ENCODE peak calls at places on chromosomes 13 and 19, in eight cellular contexts. V, B, G, A, U, R, T and S are unnamed samples.

GRCh38 chr19:27794444-27795042 is 1418.4 kb downstream of the UQCRFS1 start:
- DNase-seq in V (peak), B (no peak), G (peak), A (no peak), U (no peak), R (no peak), T (no peak), S (peak)

GRCh38 chr19:13022859-13023636 is 27.8 kb downstream of the NFIX start:
- DNase-seq in V (peak), B (peak), G (peak), A (no peak), U (peak), R (peak), T (peak), S (peak)

GRCh38 chr19:16048583-16048982 is 27.7 kb upstream of the TPM4 start:
- DNase-seq in V (no peak), B (no peak), G (no peak), A (no peak), U (no peak), R (no peak), T (no peak), S (no peak)

GRCh38 chr19:37975596-37976515 is 68.8 kb downstream of the SIPA1L3 start:
- DNase-seq in V (no peak), B (no peak), G (no peak), A (no peak), U (no peak), R (no peak), T (no peak), S (no peak)

GRCh38 chr13:25371158-25371557 is 616 bp upstream of the ATP8A2 start:
- DNase-seq in V (no peak), B (no peak), G (no peak), A (no peak), U (no peak), R (no peak), T (no peak), S (no peak)

GRCh38 chr19:36401475-36401874 is 17.0 kb downstream of the ZFP82 start:
- DNase-seq in V (no peak), B (no peak), G (no peak), A (no peak), U (no peak), R (no peak), T (no peak), S (no peak)

GRCh38 chr13:31749929-31750328 is 10.6 kb downstream of the RXFP2 start:
- DNase-seq in V (peak), B (peak), G (no peak), A (no peak), U (no peak), R (no peak), T (no peak), S (peak)

GRCh38 chr19:42206871-42207755 is 10.4 kb downstream of the DEDD2 start:
- DNase-seq in V (peak), B (peak), G (no peak), A (no peak), U (no peak), R (peak), T (no peak), S (peak)

GRCh38 chr13:66748712-66749111 is 481.4 kb downstream of the PCDH9 start:
- DNase-seq in V (no peak), B (no peak), G (no peak), A (no peak), U (no peak), R (no peak), T (no peak), S (no peak)

GRCh38 chr13:26488236-26489028 is 69.1 kb upstream of the WASF3 start:
- DNase-seq in V (no peak), B (no peak), G (no peak), A (no peak), U (no peak), R (no peak), T (no peak), S (no peak)

GRCh38 chr19:10009269-10009665 is 1.0 kb downstream of the COL5A3 start:
- DNase-seq in V (peak), B (peak), G (peak), A (no peak), U (peak), R (no peak), T (peak), S (peak)

GRCh38 chr19:42051166-42052115 is 18.6 kb downstream of the GRIK5 start:
- DNase-seq in V (no peak), B (no peak), G (no peak), A (no peak), U (no peak), R (no peak), T (no peak), S (peak)

GRCh38 chr13:80870186-80870585 is 529.3 kb upstream of the SPRY2 start:
- DNase-seq in V (no peak), B (no peak), G (no peak), A (no peak), U (no peak), R (no peak), T (no peak), S (no peak)

GRCh38 chr19:30339624-30340525 is 32.3 kb upstream of the ZNF536 start:
- DNase-seq in V (no peak), B (no peak), G (no peak), A (no peak), U (no peak), R (no peak), T (no peak), S (no peak)

GRCh38 chr19:14023404-14024235 is 4.3 kb upstream of the RLN3 start:
- DNase-seq in V (peak), B (no peak), G (peak), A (no peak), U (peak), R (peak), T (peak), S (peak)

GRCh38 chr19:58040751-58041525 is 7.1 kb downstream of the ZSCAN1 start:
- DNase-seq in V (no peak), B (no peak), G (no peak), A (no peak), U (no peak), R (no peak), T (no peak), S (no peak)

GRCh38 chr13:21014666-21015170 is 46.7 kb downstream of the LATS2 start:
- DNase-seq in V (peak), B (peak), G (no peak), A (no peak), U (peak), R (no peak), T (no peak), S (peak)

GRCh38 chr19:1613808-1614570 is 8.7 kb upstream of the UQCR11 start:
- DNase-seq in V (no peak), B (no peak), G (no peak), A (no peak), U (peak), R (no peak), T (no peak), S (no peak)

GRCh38 chr19:40571005-40571318 is 5.7 kb upstream of the SHKBP1 start:
- DNase-seq in V (no peak), B (no peak), G (no peak), A (no peak), U (no peak), R (no peak), T (no peak), S (no peak)

GRCh38 chr19:16094360-16095070 is 17.2 kb upstream of the RAB8A start:
- DNase-seq in V (peak), B (no peak), G (no peak), A (no peak), U (no peak), R (no peak), T (no peak), S (no peak)

GRCh38 chr13:65540064-65540635 is 1690.0 kb downstream of the PCDH9 start:
- DNase-seq in V (peak), B (no peak), G (no peak), A (no peak), U (no peak), R (no peak), T (no peak), S (no peak)

GRCh38 chr19:39398297-39398864 is 7.2 kb downstream of the MED29 start:
- DNase-seq in V (peak), B (no peak), G (no peak), A (no peak), U (peak), R (peak), T (peak), S (peak)

GRCh38 chr19:35519291-35519690 is 5.8 kb upstream of the DMKN start:
- DNase-seq in V (peak), B (no peak), G (no peak), A (no peak), U (no peak), R (no peak), T (no peak), S (peak)

GRCh38 chr19:3983936-3984583 is 1.2 kb downstream of the EEF2 start:
- DNase-seq in V (peak), B (no peak), G (no peak), A (no peak), U (peak), R (no peak), T (peak), S (peak)

GRCh38 chr13:29689548-29689947 is 94.1 kb upstream of the SLC7A1 start:
- DNase-seq in V (no peak), B (no peak), G (no peak), A (no peak), U (no peak), R (no peak), T (no peak), S (no peak)

GRCh38 chr13:39415403-39415802 is 187.6 kb downstream of the LHFPL6 start:
- DNase-seq in V (peak), B (peak), G (peak), A (no peak), U (peak), R (no peak), T (peak), S (peak)

GRCh38 chr13:34886476-34886875 is 55.6 kb upstream of the NBEA start:
- DNase-seq in V (no peak), B (no peak), G (no peak), A (no peak), U (no peak), R (no peak), T (no peak), S (no peak)

GRCh38 chr13:20667857-20668256 is 35.6 kb upstream of the IL17D start:
- DNase-seq in V (no peak), B (no peak), G (no peak), A (no peak), U (no peak), R (no peak), T (no peak), S (no peak)

GRCh38 chr19:7545904-7546303 is 10.4 kb downstream of the PNPLA6 start:
- DNase-seq in V (no peak), B (no peak), G (no peak), A (no peak), U (no peak), R (no peak), T (peak), S (no peak)

GRCh38 chr19:34325961-34326360 is 39.0 kb upstream of the GPI start:
- DNase-seq in V (no peak), B (no peak), G (no peak), A (no peak), U (no peak), R (no peak), T (no peak), S (no peak)

GRCh38 chr13:101115762-101116161 is 300.5 kb downstream of the NALCN start:
- DNase-seq in V (peak), B (no peak), G (peak), A (no peak), U (no peak), R (no peak), T (no peak), S (no peak)

GRCh38 chr19:8210660-8211101 is 1.5 kb downstream of the CERS4 start:
- DNase-seq in V (no peak), B (no peak), G (no peak), A (no peak), U (no peak), R (no peak), T (no peak), S (no peak)

GRCh38 chr13:67408823-67409222 is 178.7 kb upstream of the PCDH9 start:
- DNase-seq in V (no peak), B (no peak), G (peak), A (no peak), U (no peak), R (no peak), T (peak), S (no peak)

GRCh38 chr19:2798733-2799132 is 13.4 kb downstream of the THOP1 start:
- DNase-seq in V (no peak), B (no peak), G (peak), A (no peak), U (peak), R (no peak), T (no peak), S (peak)

GRCh38 chr19:23415561-23416191 is 20.4 kb upstream of the ZNF91 start:
- DNase-seq in V (no peak), B (no peak), G (peak), A (no peak), U (peak), R (no peak), T (no peak), S (peak)

GRCh38 chr19:3201911-3202310 is 16.2 kb downstream of the NCLN start:
- DNase-seq in V (no peak), B (no peak), G (no peak), A (no peak), U (no peak), R (no peak), T (no peak), S (no peak)

GRCh38 chr13:49569993-49570689 is 15.2 kb downstream of the RCBTB1 start:
- DNase-seq in V (no peak), B (no peak), G (no peak), A (no peak), U (no peak), R (no peak), T (no peak), S (no peak)

GRCh38 chr19:52896431-52897148 is 845 bp downstream of the ZNF320 start:
- DNase-seq in V (peak), B (no peak), G (peak), A (no peak), U (peak), R (no peak), T (peak), S (peak)

DNA sequence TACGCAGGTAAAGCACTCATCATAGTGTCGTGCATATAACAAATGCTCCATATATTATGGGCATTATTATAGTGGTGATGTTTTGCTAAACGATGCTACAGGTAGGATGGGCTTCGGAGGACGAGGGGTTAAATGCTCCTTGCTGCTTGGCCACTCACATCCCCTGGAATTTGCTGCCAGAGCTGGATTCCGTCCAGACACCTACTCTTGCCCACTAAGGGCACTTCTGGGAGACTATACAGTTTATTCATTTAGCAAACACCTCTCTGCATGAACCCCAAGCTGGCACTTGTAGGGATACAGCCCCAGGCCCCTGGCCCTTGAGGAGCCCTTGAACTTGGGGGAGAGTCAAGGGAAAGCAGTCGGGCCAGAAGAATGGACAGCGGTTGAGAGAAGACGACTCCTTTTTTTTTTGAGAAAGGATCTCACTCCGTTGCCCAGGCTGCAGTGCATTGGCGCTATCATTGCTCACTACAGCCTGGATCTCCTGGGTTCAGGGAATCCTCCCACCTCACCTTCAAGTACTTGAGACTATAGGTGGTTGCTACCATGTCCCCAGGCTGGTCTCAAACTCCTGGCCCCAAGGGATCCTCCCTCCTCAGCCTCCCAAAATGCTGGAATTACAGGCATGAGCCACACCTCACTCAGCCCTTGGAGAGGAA is 1.2 kb upstream of the MRPL34 start:
- DNase-seq in V (no peak), B (no peak), G (no peak), A (no peak), U (no peak), R (no peak), T (peak), S (no peak)
- H3K4me3 ChIP-seq in V (no peak), B (no peak), G (no peak), A (peak), U (no peak), R (no peak), T (peak), S (no peak)

GRCh38 chr19:47035495-47036232 is 12.8 kb downstream of the TMEM160 start:
- DNase-seq in V (peak), B (peak), G (peak), A (peak), U (peak), R (peak), T (peak), S (peak)
- H3K4me3 ChIP-seq in V (peak), B (peak), G (no peak), A (peak), U (peak), R (peak), T (peak), S (peak)

GRCh38 chr13:75870397-75870801 is 234.3 kb downstream of the LMO7 start:
- DNase-seq in V (peak), B (no peak), G (no peak), A (no peak), U (no peak), R (peak), T (no peak), S (no peak)

GRCh38 chr13:75872970-75873369 is 236.8 kb downstream of the LMO7 start:
- DNase-seq in V (no peak), B (no peak), G (no peak), A (no peak), U (no peak), R (no peak), T (no peak), S (no peak)

GRCh38 chr13:75869981-75870380 is 233.9 kb downstream of the LMO7 start:
- DNase-seq in V (no peak), B (no peak), G (no peak), A (no peak), U (no peak), R (no peak), T (no peak), S (no peak)

GRCh38 chr13:75873499-75873898 is 237.4 kb downstream of the LMO7 start:
- DNase-seq in V (no peak), B (no peak), G (no peak), A (no peak), U (no peak), R (no peak), T (no peak), S (no peak)

DNA sequence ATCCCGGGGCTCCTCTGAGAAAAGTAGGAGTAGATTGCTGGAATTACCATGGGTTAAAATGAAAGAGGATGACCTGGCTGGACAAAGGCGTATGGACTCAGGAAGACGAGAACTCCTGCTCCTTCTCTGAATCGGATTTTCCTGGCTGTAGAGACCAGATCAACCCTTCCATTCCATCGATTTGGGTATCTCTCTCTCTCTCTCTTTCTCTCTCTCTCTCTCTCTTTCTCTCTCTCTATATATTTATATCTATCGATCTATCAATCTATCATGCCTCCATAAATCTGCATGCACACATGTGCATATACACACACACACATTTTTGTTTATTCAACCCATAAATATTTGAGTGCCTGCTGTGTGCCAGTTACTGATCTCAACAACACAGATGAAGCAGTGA is 234.9 kb downstream of the LMO7 start:
- DNase-seq in V (no peak), B (no peak), G (no peak), A (no peak), U (no peak), R (no peak), T (no peak), S (no peak)
- H3K4me3 ChIP-seq in V (peak), B (peak), G (no peak), A (peak), U (peak), R (peak), T (peak), S (no peak)

GRCh38 chr19:49331616-49332055 is 3.6 kb upstream of the CD37 start:
- DNase-seq in V (peak), B (no peak), G (peak), A (no peak), U (no peak), R (peak), T (no peak), S (peak)
- H3K4me3 ChIP-seq in V (no peak), B (no peak), G (no peak), A (no peak), U (no peak), R (no peak), T (no peak), S (no peak)

DNA sequence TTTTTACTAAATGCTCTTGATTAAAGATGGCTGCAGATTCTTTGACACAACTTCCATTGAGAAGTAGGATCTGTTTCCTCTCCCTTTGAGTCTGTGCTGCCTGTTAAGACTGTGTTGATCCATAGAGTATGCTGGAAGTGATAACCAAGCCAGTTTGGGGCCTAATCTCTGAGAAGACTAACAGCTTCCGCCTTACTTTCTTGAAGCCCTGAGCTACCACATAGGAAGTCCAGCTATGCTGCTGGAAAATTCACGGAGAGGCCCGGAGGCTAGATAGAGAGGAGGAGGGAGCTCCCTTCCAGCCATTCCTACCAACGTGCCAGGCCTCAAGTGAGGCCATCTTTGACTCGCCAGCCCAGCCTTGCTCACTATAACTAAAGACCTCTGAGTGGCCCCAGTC is 12.5 kb downstream of the RAP2A start:
- DNase-seq in V (no peak), B (no peak), G (no peak), A (no peak), U (no peak), R (no peak), T (no peak), S (no peak)
- H3K4me3 ChIP-seq in V (no peak), B (no peak), G (no peak), A (no peak), U (no peak), R (no peak), T (no peak), S (no peak)

DNA sequence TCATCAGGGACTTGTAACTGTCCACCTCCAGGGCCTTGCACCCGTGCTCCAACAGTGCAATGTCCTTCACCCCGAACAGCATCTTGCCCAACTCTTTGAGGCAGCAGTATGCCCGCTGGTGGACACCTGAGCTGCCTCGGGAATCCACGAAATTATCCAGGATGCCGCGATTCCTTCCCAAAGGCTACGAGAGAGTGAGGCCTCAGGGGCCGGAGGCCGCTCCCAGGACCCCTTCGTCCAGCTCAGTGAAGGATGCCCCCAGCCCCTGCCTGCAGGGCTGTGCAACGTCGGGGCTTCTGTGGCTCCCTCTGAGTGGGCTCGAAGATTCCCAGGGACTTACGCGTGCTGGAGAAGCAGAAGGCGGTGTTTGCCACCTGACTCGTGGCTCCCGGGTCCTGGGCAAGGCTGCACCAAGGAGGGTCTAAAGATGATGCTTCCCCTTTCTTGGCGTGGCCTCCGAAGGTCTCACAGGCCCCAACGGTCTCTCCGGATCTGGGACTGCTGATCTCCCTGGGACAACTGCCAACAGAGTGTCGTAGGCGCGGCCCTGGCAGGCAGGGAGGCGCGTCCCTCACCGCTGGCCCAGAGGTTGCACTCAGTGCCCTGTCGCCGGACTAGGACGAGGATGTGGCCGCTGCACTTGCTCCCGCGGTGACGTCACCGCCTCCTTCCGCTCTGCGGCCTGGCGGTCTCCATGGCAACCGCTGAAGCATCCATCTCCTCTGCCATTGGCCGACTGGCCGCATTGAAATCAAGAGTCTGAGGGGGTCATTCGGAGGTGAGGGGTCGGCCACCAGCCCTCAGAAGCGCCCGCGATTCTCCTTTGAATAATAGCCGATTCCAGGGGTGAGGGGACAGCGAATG is at the start of gene PNMA8C:
- DNase-seq in V (peak), B (no peak), G (peak), A (peak), U (peak), R (no peak), T (peak), S (peak)
- H3K4me3 ChIP-seq in V (peak), B (no peak), G (no peak), A (peak), U (no peak), R (no peak), T (peak), S (no peak)

GRCh38 chr19:55676384-55676783 is 1.4 kb downstream of the EPN1 start:
- DNase-seq in V (peak), B (no peak), G (no peak), A (no peak), U (peak), R (no peak), T (no peak), S (peak)
- H3K4me3 ChIP-seq in V (peak), B (peak), G (no peak), A (peak), U (peak), R (peak), T (peak), S (peak)